ENCODE peak calls at places on chromosomes 11 and 22, in five cellular contexts. T is IMR-90, I is H9, M is H1, J is mesenchymal stem cell. B is an unnamed sample.
A peak's percentile ranks its signal among the peaks of the same experiment; 100 is the strongest.

GRCh38 chr11:46279393-46280099 is 2.1 kb downstream of the CREB3L1 start:
- DNase-seq in T (peak; percentile 80), I (no peak), M (no peak), J (peak; percentile 67), B (no peak)

GRCh38 chr11:99015634-99016454 is 4.9 kb upstream of the CNTN5 start:
- DNase-seq in T (peak; percentile 51), I (no peak), M (no peak), J (peak; percentile 52), B (peak; percentile 42)

GRCh38 chr11:100890779-100891178 is 203.7 kb downstream of the ARHGAP42 start:
- DNase-seq in T (peak; percentile 98), I (no peak), M (no peak), J (peak; percentile 90), B (no peak)

GRCh38 chr11:109424893-109425292 is 2.9 kb downstream of the C11orf87 start:
- DNase-seq in T (no peak), I (peak; percentile 73), M (peak; percentile 27), J (no peak), B (peak; percentile 79)

GRCh38 chr11:34658071-34659015 is 37.5 kb downstream of the EHF start:
- DNase-seq in T (no peak), I (no peak), M (no peak), J (no peak), B (no peak)

GRCh38 chr11:69773626-69774353 is 1.4 kb downstream of the FGF4 start:
- DNase-seq in T (no peak), I (no peak), M (no peak), J (no peak), B (no peak)

GRCh38 chr11:629237-629583 is 2.2 kb upstream of the SCT start:
- DNase-seq in T (no peak), I (no peak), M (no peak), J (no peak), B (no peak)

GRCh38 chr22:22397292-22397870 is 111.2 kb downstream of the ZNF280B start:
- DNase-seq in T (no peak), I (no peak), M (no peak), J (no peak), B (no peak)

GRCh38 chr22:25650834-25651233 is 86.4 kb downstream of the GRK3 start:
- DNase-seq in T (no peak), I (no peak), M (no peak), J (no peak), B (no peak)

GRCh38 chr22:46547883-46548244 is 10.4 kb upstream of the CELSR1 start:
- DNase-seq in T (peak; percentile 92), I (no peak), M (no peak), J (peak; percentile 94), B (no peak)

GRCh38 chr22:40567106-40567505 is 69.4 kb downstream of the MRTFA start:
- DNase-seq in T (peak; percentile 59), I (no peak), M (no peak), J (no peak), B (no peak)

GRCh38 chr11:29507381-29507780 is 509.4 kb downstream of the KCNA4 start:
- DNase-seq in T (no peak), I (no peak), M (no peak), J (no peak), B (peak; percentile 1)

GRCh38 chr11:5550440-5551095 is 2.2 kb upstream of the OR52H1 start:
- DNase-seq in T (peak; percentile 91), I (no peak), M (no peak), J (peak; percentile 63), B (no peak)

GRCh38 chr22:24985824-24986214 is 33.3 kb downstream of the KIAA1671 start:
- DNase-seq in T (peak; percentile 10), I (no peak), M (no peak), J (peak; percentile 98), B (no peak)

GRCh38 chr11:28703371-28703770 is 595.2 kb downstream of the METTL15 start:
- DNase-seq in T (no peak), I (no peak), M (no peak), J (no peak), B (no peak)

GRCh38 chr11:61751384-61751783 is 1.1 kb upstream of the MYRF start:
- DNase-seq in T (no peak), I (no peak), M (no peak), J (no peak), B (no peak)

GRCh38 chr11:61750631-61751273 is 1.7 kb upstream of the MYRF start:
- DNase-seq in T (no peak), I (no peak), M (no peak), J (no peak), B (no peak)

GRCh38 chr11:61752117-61752924 is at the start of gene MYRF:
- DNase-seq in T (peak; percentile 14), I (peak; percentile 66), M (no peak), J (peak; percentile 40), B (peak; percentile 51)

GRCh38 chr11:61747389-61748285 is 4.8 kb upstream of the MYRF start:
- DNase-seq in T (peak; percentile 59), I (peak; percentile 89), M (peak; percentile 41), J (peak; percentile 71), B (peak; percentile 61)

GRCh38 chr11:61749607-61750217 is 2.7 kb upstream of the MYRF start:
- DNase-seq in T (no peak), I (no peak), M (no peak), J (no peak), B (no peak)
- H4K91ac ChIP-seq in T (no peak overlapping the region), I (no peak overlapping the region), M (peak overlapping the region; percentile 62), J (no peak overlapping the region), B (no peak overlapping the region)

GRCh38 chr11:73326929-73327811 is 19.1 kb downstream of the ARHGEF17 start:
- DNase-seq in T (peak; percentile 82), I (no peak), M (no peak), J (peak; percentile 85), B (no peak)

GRCh38 chr11:73330569-73331093 is 22.6 kb downstream of the ARHGEF17 start:
- DNase-seq in T (peak; percentile 61), I (no peak), M (no peak), J (peak; percentile 78), B (no peak)

GRCh38 chr11:73325036-73325981 is 17.2 kb downstream of the ARHGEF17 start:
- DNase-seq in T (peak; percentile 56), I (no peak), M (no peak), J (peak; percentile 83), B (no peak)

GRCh38 chr11:73324665-73325035 is 16.6 kb downstream of the ARHGEF17 start:
- DNase-seq in T (no peak), I (no peak), M (no peak), J (no peak), B (no peak)

GRCh38 chr11:73327812-73328364 is 19.8 kb downstream of the ARHGEF17 start:
- DNase-seq in T (no peak), I (no peak), M (no peak), J (no peak), B (no peak)
- H3K4ac ChIP-seq in T (peak overlapping the region; percentile 52), I (no peak overlapping the region), M (no peak overlapping the region), J (peak overlapping the region; percentile 81), B (no peak overlapping the region)

GRCh38 chr11:114163231-114163631 is 103.7 kb downstream of the ZBTB16 start:
- DNase-seq in T (peak; percentile 5), I (no peak), M (no peak), J (no peak), B (no peak)
- H2AK5ac ChIP-seq in T (peak overlapping the region; percentile 9), I (no peak overlapping the region), M (no peak overlapping the region), J (no peak overlapping the region), B (no peak overlapping the region)

GRCh38 chr11:125387991-125388390 is 108.1 kb downstream of the FEZ1 start:
- DNase-seq in T (no peak), I (no peak), M (no peak), J (no peak), B (no peak)
- H4K91ac ChIP-seq in T (no peak overlapping the region), I (no peak overlapping the region), M (no peak overlapping the region), J (no peak overlapping the region), B (no peak overlapping the region)

DNA sequence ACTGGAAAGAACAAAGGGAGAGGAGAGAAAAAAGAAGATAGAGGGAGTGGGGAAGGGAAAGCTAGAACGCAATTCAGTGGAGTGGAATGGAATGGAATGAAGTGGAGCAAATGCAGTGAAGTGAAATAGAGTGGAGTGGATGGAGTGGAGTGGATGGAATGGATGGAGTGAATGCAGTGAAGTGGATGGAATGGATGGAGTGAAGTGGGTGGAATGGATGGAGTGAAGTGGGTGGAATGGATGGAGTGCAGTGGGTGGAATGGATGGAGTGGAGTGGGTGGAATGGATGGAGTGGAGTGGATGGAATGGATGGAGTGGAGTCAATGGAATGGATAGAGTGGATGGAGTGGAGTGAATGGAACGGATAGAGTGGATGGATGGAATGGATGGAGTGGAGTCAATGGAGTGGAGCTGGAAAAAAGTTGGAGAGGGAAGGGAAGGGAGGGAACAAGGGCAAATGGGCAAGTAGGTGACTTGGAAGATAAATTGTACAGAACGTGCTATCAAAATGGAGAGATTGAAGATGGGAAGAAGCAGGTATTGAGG is 13.9 kb downstream of the IFITM10 start:
- DNase-seq in T (no peak), I (no peak), M (no peak), J (no peak), B (no peak)
- H3K4ac ChIP-seq in T (no peak overlapping the region), I (no peak overlapping the region), M (no peak overlapping the region), J (no peak overlapping the region), B (no peak overlapping the region)

DNA sequence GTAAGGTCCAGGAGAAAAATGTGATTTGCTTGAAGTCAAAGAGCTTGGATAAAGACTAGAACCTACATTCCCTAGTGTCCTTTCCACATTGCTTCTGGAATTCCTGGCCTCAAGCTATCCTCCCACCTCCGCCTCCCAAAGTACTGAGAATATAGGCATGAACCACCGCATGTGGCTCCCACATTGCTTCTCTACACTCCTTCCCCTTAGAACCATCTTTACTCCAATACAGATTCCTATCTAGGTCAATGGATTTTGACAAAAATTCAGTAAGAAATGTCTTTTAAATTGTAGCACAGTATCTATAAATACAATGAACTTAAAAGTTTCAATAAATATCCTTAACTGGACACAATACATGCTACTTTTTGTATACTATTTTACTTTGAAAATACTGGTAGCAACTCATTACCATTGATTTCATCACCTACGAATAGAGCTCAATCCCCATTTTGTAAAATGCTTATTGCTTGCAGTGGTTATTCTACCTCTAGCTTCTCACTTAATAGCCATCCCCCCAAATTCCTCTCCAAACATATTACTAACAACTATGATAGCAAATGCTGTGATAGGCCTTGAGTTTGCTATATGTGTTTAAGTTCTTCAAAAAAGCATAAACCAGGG is 53.4 kb downstream of the GAB2 start:
- DNase-seq in T (no peak), I (no peak), M (no peak), J (no peak), B (no peak)
- H2AK5ac ChIP-seq in T (no peak overlapping the region), I (no peak overlapping the region), M (no peak overlapping the region), J (no peak overlapping the region), B (no peak overlapping the region)

GRCh38 chr11:121241300-121242176 is 51.0 kb upstream of the SC5D start:
- DNase-seq in T (no peak), I (peak; percentile 41), M (no peak), J (no peak), B (no peak)

GRCh38 chr11:121246769-121247035 is 45.9 kb upstream of the SC5D start:
- DNase-seq in T (no peak), I (peak; percentile 51), M (no peak), J (no peak), B (no peak)

GRCh38 chr11:121248496-121248895 is 44.1 kb upstream of the SC5D start:
- DNase-seq in T (no peak), I (no peak), M (no peak), J (no peak), B (no peak)

GRCh38 chr11:121246021-121246768 is 46.4 kb upstream of the SC5D start:
- DNase-seq in T (no peak), I (peak; percentile 82), M (no peak), J (no peak), B (no peak)

GRCh38 chr11:121244861-121245260 is 47.7 kb upstream of the SC5D start:
- DNase-seq in T (no peak), I (no peak), M (no peak), J (no peak), B (no peak)
- H4K91ac ChIP-seq in T (no peak overlapping the region), I (no peak overlapping the region), M (no peak overlapping the region), J (no peak overlapping the region), B (no peak overlapping the region)

B was measured in neuronal stem cell.